ENCODE peak calls at places on chromosomes 6 and 20, in eight cellular contexts. C, Y, V, Q, L, A, W and I are unnamed samples. For H3K36me3, the result is how much of the 10 kb centered on the place peaks cover.

GRCh38 chr6:145148392-145149175 is 586.7 kb downstream of the EPM2A start:
- DNase-seq in C (peak), Y (peak), V (no peak), Q (no peak), L (peak), A (peak), W (peak), I (no peak)

GRCh38 chr6:131182991-131183425 is 47.7 kb downstream of the AKAP7 start:
- DNase-seq in C (peak), Y (no peak), V (peak), Q (no peak), L (peak), A (no peak), W (no peak), I (peak)

GRCh38 chr20:49534314-49534713 is 33.6 kb downstream of the PTGIS start:
- DNase-seq in C (peak), Y (peak), V (peak), Q (no peak), L (peak), A (peak), W (no peak), I (no peak)

GRCh38 chr20:15248618-15249395 is 911.4 kb upstream of the FLRT3 start:
- DNase-seq in C (no peak), Y (no peak), V (no peak), Q (no peak), L (no peak), A (no peak), W (no peak), I (no peak)

GRCh38 chr6:46715106-46715505 is 20.1 kb downstream of the PLA2G7 start:
- DNase-seq in C (no peak), Y (no peak), V (no peak), Q (no peak), L (no peak), A (no peak), W (no peak), I (no peak)

GRCh38 chr6:16336056-16336810 is 97.8 kb downstream of the GMPR start:
- DNase-seq in C (no peak), Y (no peak), V (no peak), Q (no peak), L (no peak), A (no peak), W (no peak), I (no peak)

GRCh38 chr6:111585241-111585968 is 20.3 kb downstream of the TRAF3IP2 start:
- DNase-seq in C (peak), Y (no peak), V (no peak), Q (no peak), L (peak), A (no peak), W (no peak), I (peak)

GRCh38 chr20:48139262-48140041 is 354.2 kb upstream of the SULF2 start:
- DNase-seq in C (no peak), Y (no peak), V (no peak), Q (no peak), L (peak), A (no peak), W (no peak), I (no peak)

GRCh38 chr6:22332216-22332615 is 35.4 kb upstream of the PRL start:
- DNase-seq in C (no peak), Y (no peak), V (no peak), Q (no peak), L (no peak), A (no peak), W (no peak), I (no peak)

GRCh38 chr20:63940071-63940471 is 16.1 kb downstream of the UCKL1 start:
- DNase-seq in C (no peak), Y (no peak), V (no peak), Q (peak), L (no peak), A (no peak), W (peak), I (no peak)
- H3K36me3 ChIP-seq in C (half or more), Y (under half), V (under half), Q (half or more), L (half or more), A (half or more), W (under half), I (half or more)

DNA sequence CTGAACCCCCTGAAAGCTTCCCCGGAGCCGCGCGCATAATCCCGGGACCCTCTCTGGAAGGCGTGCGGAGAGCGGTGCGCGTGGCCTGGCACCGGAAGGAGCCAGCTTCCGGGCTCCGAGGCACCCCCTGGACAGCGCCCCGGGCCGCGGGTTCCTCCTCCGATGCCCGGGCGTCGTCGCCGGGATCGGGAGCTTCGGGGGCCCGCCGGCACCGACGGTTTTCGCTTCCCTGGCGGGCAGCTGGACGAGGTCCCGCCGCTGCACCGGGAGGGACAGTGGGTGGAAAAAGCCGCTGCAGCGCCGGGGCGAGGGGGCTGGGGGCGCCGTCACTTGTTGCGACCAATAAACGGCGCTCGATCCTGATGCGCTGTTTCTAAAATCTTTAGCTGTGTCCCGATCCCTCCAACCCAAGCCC is 573 bp upstream of the SLC35D3 start:
- DNase-seq in C (no peak), Y (peak), V (peak), Q (no peak), L (no peak), A (no peak), W (no peak), I (no peak)
- H3K36me3 ChIP-seq in C (under half), Y (under half), V (under half), Q (under half), L (under half), A (under half), W (under half), I (under half)

GRCh38 chr6:33663727-33664449 is 42.8 kb downstream of the ITPR3 start:
- DNase-seq in C (no peak), Y (no peak), V (no peak), Q (no peak), L (no peak), A (no peak), W (no peak), I (no peak)

GRCh38 chr6:33663028-33663427 is 41.9 kb downstream of the ITPR3 start:
- DNase-seq in C (no peak), Y (no peak), V (no peak), Q (no peak), L (no peak), A (no peak), W (no peak), I (no peak)

GRCh38 chr6:33665957-33666356 is 44.8 kb downstream of the ITPR3 start:
- DNase-seq in C (no peak), Y (no peak), V (peak), Q (no peak), L (no peak), A (no peak), W (no peak), I (no peak)

GRCh38 chr6:33662318-33662717 is 41.2 kb downstream of the ITPR3 start:
- DNase-seq in C (no peak), Y (no peak), V (no peak), Q (no peak), L (no peak), A (no peak), W (no peak), I (no peak)

GRCh38 chr6:33664506-33665057 is 43.5 kb downstream of the ITPR3 start:
- DNase-seq in C (no peak), Y (no peak), V (no peak), Q (no peak), L (no peak), A (no peak), W (no peak), I (no peak)
- H3K36me3 ChIP-seq in C (under half), Y (under half), V (under half), Q (under half), L (half or more), A (half or more), W (under half), I (under half)

DNA sequence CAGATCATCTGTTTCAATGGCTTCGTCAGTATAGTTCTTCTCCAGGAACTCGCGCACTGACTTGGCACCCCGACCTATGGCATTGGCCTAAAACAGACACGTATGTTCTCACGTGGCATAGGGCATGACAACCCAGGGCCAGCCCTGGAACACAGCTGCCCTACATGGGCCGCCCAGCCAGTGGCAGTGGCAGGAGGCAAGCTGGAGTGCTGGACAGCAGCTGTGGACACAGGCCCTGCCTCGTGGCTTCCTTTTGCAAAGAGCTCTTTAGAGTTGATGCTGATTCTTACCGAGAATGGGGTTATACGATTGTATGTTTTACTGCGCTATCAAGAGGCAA is 5.0 kb downstream of the PSMA7 start:
- DNase-seq in C (no peak), Y (no peak), V (no peak), Q (no peak), L (no peak), A (no peak), W (no peak), I (no peak)
- H3K36me3 ChIP-seq in C (half or more), Y (under half), V (half or more), Q (half or more), L (half or more), A (half or more), W (under half), I (under half)

DNA sequence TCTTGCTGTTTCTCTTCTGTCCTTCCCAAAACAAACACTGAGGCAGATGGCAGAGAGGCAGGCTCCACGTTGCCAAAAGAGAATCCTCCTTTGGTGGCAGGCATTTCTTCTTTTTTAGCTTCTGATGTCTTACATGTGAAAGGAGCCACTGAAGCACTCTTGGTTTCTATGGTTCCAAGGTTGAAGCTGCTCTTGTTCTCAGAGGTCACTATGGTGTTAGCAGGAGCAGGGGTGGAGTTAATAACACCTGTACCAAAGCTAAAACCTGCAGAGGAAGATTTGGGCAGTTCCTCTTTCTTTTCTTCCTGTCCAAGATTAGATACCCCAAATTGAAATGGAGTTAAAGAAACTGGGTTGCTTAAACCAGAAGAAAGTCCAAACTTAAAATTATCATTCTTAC is 28.8 kb downstream of the FAM8A1 start:
- DNase-seq in C (no peak), Y (no peak), V (no peak), Q (no peak), L (no peak), A (no peak), W (no peak), I (no peak)
- H3K36me3 ChIP-seq in C (under half), Y (under half), V (under half), Q (half or more), L (under half), A (half or more), W (under half), I (under half)

GRCh38 chr20:41412324-41412723 is 45.7 kb upstream of the EMILIN3 start:
- DNase-seq in C (no peak), Y (no peak), V (no peak), Q (no peak), L (no peak), A (no peak), W (no peak), I (no peak)
- H3K36me3 ChIP-seq in C (half or more), Y (half or more), V (half or more), Q (half or more), L (half or more), A (half or more), W (under half), I (under half)

DNA sequence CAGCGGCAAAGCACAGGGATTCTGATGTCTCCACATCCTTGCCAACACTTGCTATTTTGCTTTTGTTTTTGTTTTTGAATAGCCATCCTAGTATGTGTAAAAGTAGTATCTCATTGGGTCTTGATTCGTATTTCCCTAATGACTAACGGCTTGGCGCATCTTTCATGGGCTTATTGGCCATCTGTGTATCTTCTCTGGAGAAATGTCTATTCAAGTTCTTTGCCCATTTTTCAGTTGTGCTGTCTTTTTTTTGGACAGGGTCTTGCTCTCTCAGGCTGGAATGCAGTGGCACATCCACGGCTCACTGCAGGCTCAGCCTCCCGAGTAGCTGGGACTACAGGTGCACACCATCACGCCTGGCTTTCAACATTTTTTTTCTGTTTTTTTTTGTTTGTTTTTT is 17.4 kb downstream of the TCFL5 start:
- DNase-seq in C (no peak), Y (no peak), V (no peak), Q (no peak), L (no peak), A (no peak), W (no peak), I (no peak)
- H3K36me3 ChIP-seq in C (under half), Y (under half), V (under half), Q (under half), L (under half), A (under half), W (under half), I (under half)

DNA sequence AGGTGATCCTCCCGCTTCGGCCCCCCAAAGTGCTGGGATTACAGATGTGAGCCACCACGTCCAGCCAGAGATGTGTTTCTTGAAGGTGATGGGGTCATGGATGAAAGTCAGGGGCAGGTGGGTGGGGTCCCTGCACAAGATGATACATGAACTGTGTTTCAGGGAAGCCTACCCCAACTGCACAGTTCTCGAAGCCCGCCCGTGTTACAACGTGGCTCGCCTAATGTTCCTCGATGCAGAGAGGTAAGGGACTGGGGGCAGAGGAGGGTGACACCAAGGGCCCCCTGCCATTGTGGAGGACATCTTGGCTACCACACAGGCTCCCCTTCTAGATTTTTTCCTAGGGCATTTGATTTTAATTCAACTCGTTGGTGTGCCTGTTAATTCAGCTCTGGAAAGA is 11.9 kb upstream of the CAPN11 start:
- DNase-seq in C (no peak), Y (no peak), V (no peak), Q (no peak), L (no peak), A (no peak), W (no peak), I (no peak)
- H3K36me3 ChIP-seq in C (under half), Y (under half), V (under half), Q (half or more), L (half or more), A (half or more), W (under half), I (half or more)